ENCODE peak calls at places on chromosomes 13 and 19, in ten cellular contexts. Z, A, I, F, V, N, S, D, J and K are unnamed samples.
A peak's percentile ranks its signal among the peaks of the same experiment; 100 is the strongest.

GRCh38 chr19:46924874-46925547 is 64.2 kb downstream of the ARHGAP35 start:
- DNase-seq in Z (no peak), A (peak; percentile 8), I (no peak), F (no peak), V (no peak), N (no peak), S (no peak), D (no peak), J (peak; percentile 79), K (peak; percentile 45)

GRCh38 chr19:37304190-37304883 is 66.6 kb upstream of the ZNF527 start:
- DNase-seq in Z (no peak), A (peak; percentile 56), I (peak; percentile 91), F (no peak), V (no peak), N (no peak), S (peak; percentile 50), D (no peak), J (peak; percentile 87), K (peak; percentile 49)

GRCh38 chr13:61358599-61358998 is 57.0 kb downstream of the PCDH20 start:
- DNase-seq in Z (no peak), A (no peak), I (no peak), F (no peak), V (no peak), N (no peak), S (no peak), D (no peak), J (no peak), K (no peak)

GRCh38 chr13:50580684-50581305 is 262.7 kb downstream of the DLEU7 start:
- DNase-seq in Z (no peak), A (no peak), I (no peak), F (no peak), V (no peak), N (no peak), S (no peak), D (no peak), J (no peak), K (no peak)

GRCh38 chr19:24054044-24054935 is 32.7 kb upstream of the ZNF254 start:
- DNase-seq in Z (no peak), A (no peak), I (no peak), F (no peak), V (no peak), N (no peak), S (no peak), D (no peak), J (no peak), K (no peak)

GRCh38 chr19:42634409-42635232 is 39.9 kb upstream of the CEACAM8 start:
- DNase-seq in Z (peak; percentile 44), A (peak; percentile 67), I (no peak), F (peak; percentile 22), V (no peak), N (peak; percentile 17), S (no peak), D (no peak), J (no peak), K (peak; percentile 25)

GRCh38 chr19:28436320-28436719 is 776.6 kb downstream of the UQCRFS1 start:
- DNase-seq in Z (no peak), A (no peak), I (no peak), F (no peak), V (no peak), N (no peak), S (no peak), D (no peak), J (no peak), K (no peak)

GRCh38 chr13:112855859-112856258 is 113.2 kb upstream of the MCF2L start:
- DNase-seq in Z (no peak), A (no peak), I (no peak), F (no peak), V (no peak), N (no peak), S (no peak), D (no peak), J (no peak), K (no peak)

GRCh38 chr19:50476943-50477264 is 256 bp upstream of the GARIN5A start:
- DNase-seq in Z (no peak), A (no peak), I (no peak), F (no peak), V (no peak), N (no peak), S (no peak), D (no peak), J (no peak), K (no peak)

GRCh38 chr13:30847697-30848307 is 58.3 kb upstream of the MEDAG start:
- DNase-seq in Z (no peak), A (no peak), I (no peak), F (no peak), V (no peak), N (no peak), S (peak; percentile 59), D (no peak), J (no peak), K (peak; percentile 71)

GRCh38 chr19:18603255-18603957 is 3.2 kb downstream of the CRLF1 start:
- DNase-seq in Z (no peak), A (no peak), I (peak; percentile 73), F (no peak), V (no peak), N (no peak), S (no peak), D (no peak), J (peak; percentile 83), K (no peak)

GRCh38 chr19:15216363-15216762 is 15.6 kb upstream of the NOTCH3 start:
- DNase-seq in Z (no peak), A (no peak), I (no peak), F (no peak), V (no peak), N (no peak), S (no peak), D (no peak), J (no peak), K (no peak)

GRCh38 chr13:99305180-99305965 is 1.8 kb downstream of the GPR183 start:
- DNase-seq in Z (no peak), A (no peak), I (no peak), F (no peak), V (no peak), N (peak; percentile 59), S (no peak), D (no peak), J (no peak), K (no peak)
- TF ChIP-seq POLR2A in Z (no peak), A (no peak), I (no peak), F (no peak), V (no peak), N (no peak), S (no peak), D (no peak), J (no peak), K (no peak)

GRCh38 chr19:48805452-48805851 is 5.4 kb downstream of the BCAT2 start:
- DNase-seq in Z (no peak), A (no peak), I (no peak), F (no peak), V (no peak), N (no peak), S (no peak), D (no peak), J (no peak), K (no peak)

GRCh38 chr19:48806518-48806817 is 4.4 kb downstream of the BCAT2 start:
- DNase-seq in Z (peak; percentile 42), A (peak; percentile 54), I (peak; percentile 42), F (no peak), V (no peak), N (no peak), S (peak; percentile 59), D (no peak), J (no peak), K (peak; percentile 78)

GRCh38 chr19:48806818-48807589 is 3.8 kb downstream of the BCAT2 start:
- DNase-seq in Z (no peak), A (peak; percentile 54), I (peak; percentile 53), F (no peak), V (no peak), N (no peak), S (no peak), D (no peak), J (no peak), K (no peak)

GRCh38 chr19:48802623-48803022 is 8.2 kb downstream of the BCAT2 start:
- DNase-seq in Z (no peak), A (no peak), I (no peak), F (no peak), V (no peak), N (no peak), S (no peak), D (no peak), J (no peak), K (no peak)

DNA sequence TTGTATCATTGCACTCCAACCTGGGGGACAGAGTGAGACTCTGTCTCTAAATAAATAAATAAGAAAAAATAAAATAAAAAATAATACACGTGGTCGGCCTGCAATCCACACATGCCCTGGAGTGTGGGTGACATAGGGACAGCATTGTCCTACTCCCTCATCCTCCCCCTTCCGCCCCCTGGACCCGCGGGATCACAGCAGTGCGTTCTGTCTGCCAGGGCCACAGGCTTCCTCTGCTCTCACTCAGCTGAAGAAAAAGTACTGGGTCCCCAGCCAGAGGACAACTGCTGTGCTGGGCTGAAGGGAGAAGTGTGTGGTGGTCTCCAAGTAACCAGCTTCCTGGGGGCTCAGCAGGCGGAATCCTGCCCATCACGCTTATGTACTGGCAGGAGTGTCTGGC is 6.3 kb downstream of the BCAT2 start:
- DNase-seq in Z (no peak), A (no peak), I (no peak), F (no peak), V (no peak), N (no peak), S (no peak), D (no peak), J (no peak), K (no peak)
- TF ChIP-seq POLR2A in Z (no peak), A (no peak), I (no peak), F (no peak), V (no peak), N (no peak), S (no peak), D (no peak), J (no peak), K (no peak)

GRCh38 chr13:97621025-97621424 is 187.1 kb downstream of the RAP2A start:
- DNase-seq in Z (no peak), A (no peak), I (no peak), F (no peak), V (no peak), N (no peak), S (no peak), D (no peak), J (no peak), K (no peak)

GRCh38 chr13:97621631-97622030 is 187.7 kb downstream of the RAP2A start:
- DNase-seq in Z (no peak), A (no peak), I (peak; percentile 42), F (no peak), V (no peak), N (no peak), S (no peak), D (no peak), J (no peak), K (no peak)

GRCh38 chr13:97615266-97615665 is 181.3 kb downstream of the RAP2A start:
- DNase-seq in Z (no peak), A (no peak), I (no peak), F (no peak), V (no peak), N (no peak), S (no peak), D (no peak), J (no peak), K (no peak)

GRCh38 chr13:97616385-97616784 is 182.4 kb downstream of the RAP2A start:
- DNase-seq in Z (no peak), A (no peak), I (no peak), F (no peak), V (no peak), N (no peak), S (no peak), D (no peak), J (no peak), K (no peak)
- TF ChIP-seq POLR2A in Z (no peak), A (no peak), I (no peak), F (no peak), V (no peak), N (no peak), S (no peak), D (no peak), J (no peak), K (no peak)

GRCh38 chr19:35296644-35297514 is 4.9 kb downstream of the MAG start:
- DNase-seq in Z (no peak), A (no peak), I (no peak), F (no peak), V (no peak), N (peak; percentile 47), S (no peak), D (no peak), J (no peak), K (no peak)
- TF ChIP-seq POLR2A in Z (no peak), A (no peak), I (no peak), F (no peak), V (no peak), N (no peak), S (no peak), D (no peak), J (no peak), K (no peak)